ENCODE peak calls at places on chromosome 12, in ten cellular contexts. One of them, this sample, is unnamed.

GRCh38 chr12:52698634-52699340 is 4.5 kb downstream of the KRT77 start:
- DNase-seq in OCI-LY7: no peak
- DNase-seq in right atrium auricular region: no peak
- DNase-seq in pancreas: no peak
- DNase-seq in cardiac muscle cell: no peak
- DNase-seq in MM.1S: no peak
- DNase-seq in sigmoid colon: no peak
- DNase-seq in GM23338: no peak
- DNase-seq in uterus: no peak
- DNase-seq in SK-N-SH: no peak
- DNase-seq in this sample: no peak

GRCh38 chr12:70180140-70180539 is 63.1 kb upstream of the CNOT2 start:
- DNase-seq in OCI-LY7: no peak
- DNase-seq in right atrium auricular region: no peak
- DNase-seq in pancreas: no peak
- DNase-seq in cardiac muscle cell: no peak
- DNase-seq in MM.1S: no peak
- DNase-seq in sigmoid colon: no peak
- DNase-seq in GM23338: no peak
- DNase-seq in uterus: no peak
- DNase-seq in SK-N-SH: no peak
- DNase-seq in this sample: no peak

GRCh38 chr12:99495797-99496196 is 151.8 kb upstream of the GARIN6 start:
- DNase-seq in OCI-LY7: no peak
- DNase-seq in right atrium auricular region: no peak
- DNase-seq in pancreas: no peak
- DNase-seq in cardiac muscle cell: no peak
- DNase-seq in MM.1S: no peak
- DNase-seq in sigmoid colon: no peak
- DNase-seq in GM23338: no peak
- DNase-seq in uterus: no peak
- DNase-seq in SK-N-SH: no peak
- DNase-seq in this sample: no peak

GRCh38 chr12:49225551-49226166 is 36.8 kb upstream of the TUBA1A start:
- DNase-seq in OCI-LY7: no peak
- DNase-seq in right atrium auricular region: no peak
- DNase-seq in pancreas: no peak
- DNase-seq in cardiac muscle cell: peak; percentile 69
- DNase-seq in MM.1S: no peak
- DNase-seq in sigmoid colon: no peak
- DNase-seq in GM23338: peak; percentile 23
- DNase-seq in uterus: no peak
- DNase-seq in SK-N-SH: no peak
- DNase-seq in this sample: no peak

GRCh38 chr12:113587720-113588119 is 116.0 kb upstream of the LHX5 start:
- DNase-seq in OCI-LY7: no peak
- DNase-seq in right atrium auricular region: no peak
- DNase-seq in pancreas: no peak
- DNase-seq in cardiac muscle cell: no peak
- DNase-seq in MM.1S: no peak
- DNase-seq in sigmoid colon: no peak
- DNase-seq in GM23338: peak; percentile 94
- DNase-seq in uterus: no peak
- DNase-seq in SK-N-SH: no peak
- DNase-seq in this sample: no peak

GRCh38 chr12:94172031-94172430 is 23.7 kb downstream of the PLXNC1 start:
- DNase-seq in OCI-LY7: no peak
- DNase-seq in right atrium auricular region: no peak
- DNase-seq in pancreas: peak; percentile 26
- DNase-seq in cardiac muscle cell: peak; percentile 64
- DNase-seq in MM.1S: peak; percentile 91
- DNase-seq in sigmoid colon: no peak
- DNase-seq in GM23338: no peak
- DNase-seq in uterus: no peak
- DNase-seq in SK-N-SH: no peak
- DNase-seq in this sample: no peak

GRCh38 chr12:78483767-78484315 is 380.7 kb upstream of the SYT1 start:
- DNase-seq in OCI-LY7: no peak
- DNase-seq in right atrium auricular region: no peak
- DNase-seq in pancreas: no peak
- DNase-seq in cardiac muscle cell: no peak
- DNase-seq in MM.1S: no peak
- DNase-seq in sigmoid colon: no peak
- DNase-seq in GM23338: no peak
- DNase-seq in uterus: no peak
- DNase-seq in SK-N-SH: no peak
- DNase-seq in this sample: no peak

GRCh38 chr12:93058280-93058679 is 129.2 kb upstream of the EEA1 start:
- DNase-seq in OCI-LY7: no peak
- DNase-seq in right atrium auricular region: no peak
- DNase-seq in pancreas: no peak
- DNase-seq in cardiac muscle cell: no peak
- DNase-seq in MM.1S: no peak
- DNase-seq in sigmoid colon: no peak
- DNase-seq in GM23338: no peak
- DNase-seq in uterus: no peak
- DNase-seq in SK-N-SH: no peak
- DNase-seq in this sample: no peak

DNA sequence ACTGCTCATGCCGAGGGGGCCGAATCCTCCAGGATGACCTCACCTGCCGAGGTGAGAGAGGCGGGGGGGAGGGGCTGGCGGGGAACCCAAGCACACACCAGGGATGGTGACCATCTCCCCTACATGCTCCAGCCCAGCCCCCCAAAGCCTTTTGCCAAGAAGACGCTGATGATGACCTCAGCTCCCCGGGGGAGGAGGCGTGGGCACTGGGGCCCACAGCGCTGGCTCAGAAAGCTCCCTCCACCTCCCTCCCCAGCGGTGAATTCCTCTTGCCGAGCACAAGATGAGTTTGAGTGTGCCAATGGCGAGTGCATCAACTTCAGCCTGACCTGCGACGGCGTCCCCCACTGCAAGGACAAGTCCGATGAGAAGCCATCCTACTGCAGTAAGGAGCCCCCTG is 23.7 kb upstream of the NXPH4 start:
- DNase-seq in OCI-LY7: no peak
- DNase-seq in right atrium auricular region: no peak
- DNase-seq in pancreas: no peak
- DNase-seq in cardiac muscle cell: no peak
- DNase-seq in MM.1S: no peak
- DNase-seq in sigmoid colon: no peak
- DNase-seq in GM23338: no peak
- DNase-seq in uterus: no peak
- DNase-seq in SK-N-SH: no peak
- DNase-seq in this sample: no peak
- H3K36me3 ChIP-seq in OCI-LY7: no peaks in the 10 kb centered on the region
- H3K36me3 ChIP-seq in right atrium auricular region: peaks cover 87% of the 10 kb centered on the region
- H3K36me3 ChIP-seq in pancreas: no peaks in the 10 kb centered on the region
- H3K36me3 ChIP-seq in cardiac muscle cell: peaks cover 53% of the 10 kb centered on the region
- H3K36me3 ChIP-seq in MM.1S: no peaks in the 10 kb centered on the region
- H3K36me3 ChIP-seq in sigmoid colon: peaks cover 80% of the 10 kb centered on the region
- H3K36me3 ChIP-seq in GM23338: peaks cover 27% of the 10 kb centered on the region
- H3K36me3 ChIP-seq in uterus: no peaks in the 10 kb centered on the region
- H3K36me3 ChIP-seq in SK-N-SH: peaks cover 7% of the 10 kb centered on the region
- H3K36me3 ChIP-seq in this sample: peaks cover 66% of the 10 kb centered on the region

GRCh38 chr12:1530592-1531159 is 63.7 kb downstream of the FBXL14 start:
- DNase-seq in OCI-LY7: peak; percentile 52
- DNase-seq in right atrium auricular region: no peak
- DNase-seq in pancreas: no peak
- DNase-seq in cardiac muscle cell: no peak
- DNase-seq in MM.1S: no peak
- DNase-seq in sigmoid colon: no peak
- DNase-seq in GM23338: peak; percentile 34
- DNase-seq in uterus: no peak
- DNase-seq in SK-N-SH: peak; percentile 79
- DNase-seq in this sample: no peak

GRCh38 chr12:1531160-1531653 is 63.2 kb downstream of the FBXL14 start:
- DNase-seq in OCI-LY7: peak; percentile 51
- DNase-seq in right atrium auricular region: no peak
- DNase-seq in pancreas: no peak
- DNase-seq in cardiac muscle cell: no peak
- DNase-seq in MM.1S: no peak
- DNase-seq in sigmoid colon: no peak
- DNase-seq in GM23338: peak; percentile 55
- DNase-seq in uterus: no peak
- DNase-seq in SK-N-SH: no peak
- DNase-seq in this sample: no peak

GRCh38 chr12:1529228-1529861 is 65.0 kb downstream of the FBXL14 start:
- DNase-seq in OCI-LY7: no peak
- DNase-seq in right atrium auricular region: no peak
- DNase-seq in pancreas: no peak
- DNase-seq in cardiac muscle cell: no peak
- DNase-seq in MM.1S: no peak
- DNase-seq in sigmoid colon: peak; percentile 40
- DNase-seq in GM23338: no peak
- DNase-seq in uterus: no peak
- DNase-seq in SK-N-SH: no peak
- DNase-seq in this sample: no peak

GRCh38 chr12:1528791-1529190 is 65.6 kb downstream of the FBXL14 start:
- DNase-seq in OCI-LY7: no peak
- DNase-seq in right atrium auricular region: no peak
- DNase-seq in pancreas: no peak
- DNase-seq in cardiac muscle cell: no peak
- DNase-seq in MM.1S: no peak
- DNase-seq in sigmoid colon: peak; percentile 33
- DNase-seq in GM23338: no peak
- DNase-seq in uterus: no peak
- DNase-seq in SK-N-SH: no peak
- DNase-seq in this sample: no peak

DNA sequence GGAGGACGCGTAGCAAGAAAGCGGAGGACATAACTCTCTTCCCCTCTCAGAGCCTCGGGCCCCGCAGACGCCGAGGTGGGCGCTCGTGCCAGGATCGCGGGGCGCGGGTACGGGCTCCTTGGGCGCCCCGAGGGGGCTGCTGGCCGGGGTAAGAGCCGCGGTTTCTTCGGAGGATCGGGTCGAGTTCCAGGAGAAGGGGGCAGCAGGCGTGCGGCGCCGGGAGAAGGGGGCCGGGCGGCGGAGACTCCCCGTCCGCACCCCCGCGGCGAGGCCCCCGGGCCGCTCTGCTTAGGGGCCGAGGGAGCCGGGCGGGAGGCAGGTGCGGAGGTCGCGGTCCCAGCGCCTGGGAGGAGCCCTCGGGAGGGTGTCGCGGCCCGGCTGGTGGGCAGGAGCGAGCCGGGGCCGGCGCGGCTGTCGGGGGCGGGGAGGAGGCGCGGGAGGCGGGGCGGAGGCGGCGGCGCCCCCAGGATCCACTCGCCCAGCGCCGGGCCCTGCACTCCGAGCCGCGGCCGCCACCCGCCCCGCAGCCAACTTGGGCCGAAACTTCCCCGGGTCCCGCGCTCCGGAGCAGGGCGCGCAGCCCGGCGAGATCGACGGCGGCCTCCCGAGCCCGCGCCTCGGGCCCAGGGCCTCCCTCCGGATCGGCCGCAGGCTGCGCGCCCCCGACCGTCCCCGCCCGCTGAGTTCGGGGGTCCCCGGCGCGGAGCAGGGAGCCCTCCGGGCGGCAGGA is 64.4 kb downstream of the FBXL14 start:
- DNase-seq in OCI-LY7: peak; percentile 44
- DNase-seq in right atrium auricular region: no peak
- DNase-seq in pancreas: no peak
- DNase-seq in cardiac muscle cell: no peak
- DNase-seq in MM.1S: peak; percentile 67
- DNase-seq in sigmoid colon: peak; percentile 57
- DNase-seq in GM23338: peak; percentile 54
- DNase-seq in uterus: no peak
- DNase-seq in SK-N-SH: peak; percentile 81
- DNase-seq in this sample: peak; percentile 50
- H3K4me1 ChIP-seq in OCI-LY7: peaks cover 55% of the 10 kb centered on the region
- H3K4me1 ChIP-seq in right atrium auricular region: no peaks in the 10 kb centered on the region
- H3K4me1 ChIP-seq in pancreas: peaks cover 3% of the 10 kb centered on the region
- H3K4me1 ChIP-seq in cardiac muscle cell: peaks cover 56% of the 10 kb centered on the region
- H3K4me1 ChIP-seq in MM.1S: peaks cover 8% of the 10 kb centered on the region
- H3K4me1 ChIP-seq in sigmoid colon: peaks cover 32% of the 10 kb centered on the region
- H3K4me1 ChIP-seq in GM23338: peaks cover 13% of the 10 kb centered on the region
- H3K4me1 ChIP-seq in uterus: no peaks in the 10 kb centered on the region
- H3K4me1 ChIP-seq in SK-N-SH: peaks cover 24% of the 10 kb centered on the region
- H3K4me1 ChIP-seq in this sample: peaks cover 4% of the 10 kb centered on the region

DNA sequence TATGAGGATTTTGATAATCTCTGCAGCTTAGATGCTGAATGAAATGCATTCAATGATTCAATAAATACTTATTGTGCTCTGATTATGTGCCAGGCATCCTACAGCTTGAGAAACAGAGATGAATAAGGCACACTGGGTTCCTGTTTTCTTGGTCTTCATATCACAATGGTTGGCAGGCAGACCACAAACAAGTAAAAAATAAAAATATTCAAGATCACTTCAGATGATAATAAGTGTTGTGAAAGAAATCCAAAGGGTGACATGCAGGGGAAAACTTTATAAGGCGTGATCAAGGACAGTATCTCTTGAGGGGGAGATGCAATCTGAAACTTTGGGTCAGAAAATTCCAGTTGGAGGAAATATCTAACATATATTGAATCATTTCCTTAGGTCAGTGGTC is 73.8 kb upstream of the RAP1B start:
- DNase-seq in OCI-LY7: no peak
- DNase-seq in right atrium auricular region: no peak
- DNase-seq in pancreas: no peak
- DNase-seq in cardiac muscle cell: peak; percentile 23
- DNase-seq in MM.1S: no peak
- DNase-seq in sigmoid colon: no peak
- DNase-seq in GM23338: no peak
- DNase-seq in uterus: no peak
- DNase-seq in SK-N-SH: no peak
- DNase-seq in this sample: no peak
- TF ChIP-seq CTCF in OCI-LY7: no peak
- TF ChIP-seq CTCF in right atrium auricular region: no peak
- TF ChIP-seq CTCF in pancreas: no peak
- TF ChIP-seq CTCF in cardiac muscle cell: no peak
- TF ChIP-seq CTCF in MM.1S: no peak
- TF ChIP-seq CTCF in sigmoid colon: no peak
- TF ChIP-seq CTCF in GM23338: no peak
- TF ChIP-seq CTCF in uterus: no peak
- TF ChIP-seq CTCF in SK-N-SH: no peak
- TF ChIP-seq CTCF in this sample: no peak

GRCh38 chr12:123598522-123598921 is 3.4 kb upstream of the DDX55 start:
- DNase-seq in OCI-LY7: no peak
- DNase-seq in right atrium auricular region: no peak
- DNase-seq in pancreas: no peak
- DNase-seq in cardiac muscle cell: no peak
- DNase-seq in MM.1S: peak; percentile 25
- DNase-seq in sigmoid colon: no peak
- DNase-seq in GM23338: no peak
- DNase-seq in uterus: no peak
- DNase-seq in SK-N-SH: no peak
- DNase-seq in this sample: no peak

GRCh38 chr12:123599310-123599709 is 2.6 kb upstream of the DDX55 start:
- DNase-seq in OCI-LY7: no peak
- DNase-seq in right atrium auricular region: no peak
- DNase-seq in pancreas: no peak
- DNase-seq in cardiac muscle cell: no peak
- DNase-seq in MM.1S: no peak
- DNase-seq in sigmoid colon: no peak
- DNase-seq in GM23338: no peak
- DNase-seq in uterus: no peak
- DNase-seq in SK-N-SH: no peak
- DNase-seq in this sample: no peak

GRCh38 chr12:123601602-123602489 is at the start of gene DDX55:
- DNase-seq in OCI-LY7: peak; percentile 92
- DNase-seq in right atrium auricular region: peak; percentile 81
- DNase-seq in pancreas: peak; percentile 80
- DNase-seq in cardiac muscle cell: peak; percentile 86
- DNase-seq in MM.1S: peak; percentile 79
- DNase-seq in sigmoid colon: peak; percentile 89
- DNase-seq in GM23338: peak; percentile 91
- DNase-seq in uterus: peak; percentile 79
- DNase-seq in SK-N-SH: peak; percentile 91
- DNase-seq in this sample: peak; percentile 85

GRCh38 chr12:123599721-123600120 is 2.2 kb upstream of the DDX55 start:
- DNase-seq in OCI-LY7: no peak
- DNase-seq in right atrium auricular region: no peak
- DNase-seq in pancreas: no peak
- DNase-seq in cardiac muscle cell: no peak
- DNase-seq in MM.1S: no peak
- DNase-seq in sigmoid colon: no peak
- DNase-seq in GM23338: no peak
- DNase-seq in uterus: no peak
- DNase-seq in SK-N-SH: no peak
- DNase-seq in this sample: no peak

GRCh38 chr12:123602651-123603195 is 824 bp downstream of the DDX55 start:
- DNase-seq in OCI-LY7: peak; percentile 27
- DNase-seq in right atrium auricular region: no peak
- DNase-seq in pancreas: no peak
- DNase-seq in cardiac muscle cell: peak; percentile 29
- DNase-seq in MM.1S: peak; percentile 9
- DNase-seq in sigmoid colon: no peak
- DNase-seq in GM23338: no peak
- DNase-seq in uterus: no peak
- DNase-seq in SK-N-SH: no peak
- DNase-seq in this sample: no peak
- H3K36me3 ChIP-seq in OCI-LY7: peaks cover 63% of the 10 kb centered on the region
- H3K36me3 ChIP-seq in right atrium auricular region: peaks cover 30% of the 10 kb centered on the region
- H3K36me3 ChIP-seq in pancreas: peaks cover 9% of the 10 kb centered on the region
- H3K36me3 ChIP-seq in cardiac muscle cell: peaks cover 7% of the 10 kb centered on the region
- H3K36me3 ChIP-seq in MM.1S: peaks cover 5% of the 10 kb centered on the region
- H3K36me3 ChIP-seq in sigmoid colon: peaks cover 10% of the 10 kb centered on the region
- H3K36me3 ChIP-seq in GM23338: peaks cover 24% of the 10 kb centered on the region
- H3K36me3 ChIP-seq in uterus: no peaks in the 10 kb centered on the region
- H3K36me3 ChIP-seq in SK-N-SH: peaks cover 40% of the 10 kb centered on the region
- H3K36me3 ChIP-seq in this sample: peaks cover 28% of the 10 kb centered on the region